ENCODE peak calls at places on chromosome 9, in eight cellular contexts. One of them, this sample, is unnamed.

GRCh38 chr9:136137321-136138054 is 18.8 kb upstream of the TMEM250 start:
- DNase-seq in CD8-positive, alpha-beta T cell: no peak
- DNase-seq in PC-3: peak; percentile 11
- DNase-seq in cardiac muscle cell: no peak
- DNase-seq in neural progenitor cell: no peak
- DNase-seq in IMR-90: no peak
- DNase-seq in uterus: no peak
- DNase-seq in lower lobe of right lung: no peak
- DNase-seq in this sample: no peak

GRCh38 chr9:13860019-13860418 is 453.9 kb downstream of the NFIB start:
- DNase-seq in neural progenitor cell: no peak
- DNase-seq in CD8-positive, alpha-beta T cell: no peak
- DNase-seq in uterus: no peak
- DNase-seq in lower lobe of right lung: no peak
- DNase-seq in IMR-90: no peak
- DNase-seq in cardiac muscle cell: no peak
- DNase-seq in PC-3: no peak
- DNase-seq in this sample: no peak

GRCh38 chr9:109556061-109556460 is 58.0 kb upstream of the PTPN3 start:
- DNase-seq in CD8-positive, alpha-beta T cell: no peak
- DNase-seq in neural progenitor cell: no peak
- DNase-seq in lower lobe of right lung: no peak
- DNase-seq in PC-3: peak; percentile 25
- DNase-seq in IMR-90: no peak
- DNase-seq in uterus: no peak
- DNase-seq in cardiac muscle cell: no peak
- DNase-seq in this sample: peak; percentile 5

GRCh38 chr9:137046094-137046787 is at the start of gene NPDC1:
- DNase-seq in neural progenitor cell: peak; percentile 95
- DNase-seq in lower lobe of right lung: peak; percentile 85
- DNase-seq in cardiac muscle cell: peak; percentile 94
- DNase-seq in PC-3: peak; percentile 78
- DNase-seq in CD8-positive, alpha-beta T cell: peak; percentile 64
- DNase-seq in uterus: peak; percentile 69
- DNase-seq in IMR-90: peak; percentile 61
- DNase-seq in this sample: peak; percentile 91

GRCh38 chr9:12878342-12878978 is 103.6 kb downstream of the LURAP1L start:
- DNase-seq in neural progenitor cell: no peak
- DNase-seq in lower lobe of right lung: no peak
- DNase-seq in uterus: no peak
- DNase-seq in IMR-90: peak; percentile 47
- DNase-seq in cardiac muscle cell: no peak
- DNase-seq in PC-3: peak; percentile 39
- DNase-seq in CD8-positive, alpha-beta T cell: no peak
- DNase-seq in this sample: peak; percentile 57

GRCh38 chr9:136093331-136093986 is 1.6 kb downstream of the NACC2 start:
- DNase-seq in neural progenitor cell: no peak
- DNase-seq in uterus: no peak
- DNase-seq in lower lobe of right lung: no peak
- DNase-seq in CD8-positive, alpha-beta T cell: no peak
- DNase-seq in IMR-90: no peak
- DNase-seq in cardiac muscle cell: no peak
- DNase-seq in PC-3: no peak
- DNase-seq in this sample: peak; percentile 20

GRCh38 chr9:84966876-84967830 is 297.6 kb downstream of the NTRK2 start:
- DNase-seq in PC-3: no peak
- DNase-seq in CD8-positive, alpha-beta T cell: no peak
- DNase-seq in IMR-90: no peak
- DNase-seq in uterus: no peak
- DNase-seq in neural progenitor cell: peak; percentile 77
- DNase-seq in lower lobe of right lung: no peak
- DNase-seq in cardiac muscle cell: peak; percentile 33
- DNase-seq in this sample: no peak

GRCh38 chr9:109781541-109782197 is 1.7 kb downstream of the PALM2AKAP2 start:
- DNase-seq in uterus: no peak
- DNase-seq in cardiac muscle cell: peak; percentile 69
- DNase-seq in PC-3: no peak
- DNase-seq in CD8-positive, alpha-beta T cell: no peak
- DNase-seq in lower lobe of right lung: no peak
- DNase-seq in IMR-90: peak; percentile 55
- DNase-seq in neural progenitor cell: no peak
- DNase-seq in this sample: peak; percentile 47

GRCh38 chr9:125889524-125890473 is 142.6 kb downstream of the PBX3 start:
- DNase-seq in CD8-positive, alpha-beta T cell: no peak
- DNase-seq in uterus: peak; percentile 17
- DNase-seq in lower lobe of right lung: peak; percentile 53
- DNase-seq in cardiac muscle cell: peak; percentile 66
- DNase-seq in IMR-90: peak; percentile 52
- DNase-seq in neural progenitor cell: peak; percentile 80
- DNase-seq in PC-3: peak; percentile 14
- DNase-seq in this sample: peak; percentile 75

DNA sequence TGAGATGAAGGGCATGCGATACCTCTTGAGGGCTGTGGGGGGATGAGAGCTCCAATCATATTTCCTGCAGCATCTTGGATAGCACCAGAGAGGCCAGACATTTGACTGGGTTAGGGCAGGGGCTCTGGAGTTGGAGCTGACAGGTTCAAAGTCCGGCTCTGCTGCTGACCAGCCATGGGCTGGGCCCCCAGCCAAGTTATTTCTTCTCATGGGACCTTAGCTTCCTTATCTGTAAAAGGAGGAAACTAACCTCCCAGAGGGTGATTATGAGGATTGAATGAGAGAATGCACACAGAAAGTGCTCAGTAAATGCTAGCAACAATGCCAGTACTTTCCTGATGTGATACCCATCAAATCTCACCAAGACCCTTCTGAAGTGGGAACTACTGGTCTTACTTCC is 65.2 kb upstream of the SLC25A51 start:
- DNase-seq in lower lobe of right lung: no peak
- DNase-seq in neural progenitor cell: no peak
- DNase-seq in uterus: no peak
- DNase-seq in IMR-90: peak; percentile 62
- DNase-seq in PC-3: no peak
- DNase-seq in CD8-positive, alpha-beta T cell: no peak
- DNase-seq in cardiac muscle cell: peak; percentile 26
- DNase-seq in this sample: peak; percentile 33
- H3K4me1 ChIP-seq in lower lobe of right lung: peaks cover 53% of the 10 kb centered on the region
- H3K4me1 ChIP-seq in neural progenitor cell: no peaks in the 10 kb centered on the region
- H3K4me1 ChIP-seq in uterus: no peaks in the 10 kb centered on the region
- H3K4me1 ChIP-seq in IMR-90: peaks cover 51% of the 10 kb centered on the region
- H3K4me1 ChIP-seq in PC-3: peaks cover 88% of the 10 kb centered on the region
- H3K4me1 ChIP-seq in CD8-positive, alpha-beta T cell: no peaks in the 10 kb centered on the region
- H3K4me1 ChIP-seq in cardiac muscle cell: peaks cover 20% of the 10 kb centered on the region
- H3K4me1 ChIP-seq in this sample: peaks cover 39% of the 10 kb centered on the region

GRCh38 chr9:99743455-99743854 is 78.2 kb upstream of the NR4A3 start:
- DNase-seq in neural progenitor cell: no peak
- DNase-seq in lower lobe of right lung: no peak
- DNase-seq in IMR-90: no peak
- DNase-seq in uterus: no peak
- DNase-seq in cardiac muscle cell: no peak
- DNase-seq in PC-3: no peak
- DNase-seq in CD8-positive, alpha-beta T cell: no peak
- DNase-seq in this sample: no peak

GRCh38 chr9:99736291-99736690 is 85.4 kb upstream of the NR4A3 start:
- DNase-seq in lower lobe of right lung: no peak
- DNase-seq in PC-3: no peak
- DNase-seq in uterus: no peak
- DNase-seq in CD8-positive, alpha-beta T cell: no peak
- DNase-seq in cardiac muscle cell: no peak
- DNase-seq in IMR-90: peak; percentile 0
- DNase-seq in neural progenitor cell: no peak
- DNase-seq in this sample: peak; percentile 22

GRCh38 chr9:99732715-99733114 is 89.0 kb upstream of the NR4A3 start:
- DNase-seq in cardiac muscle cell: no peak
- DNase-seq in lower lobe of right lung: no peak
- DNase-seq in uterus: no peak
- DNase-seq in PC-3: no peak
- DNase-seq in neural progenitor cell: no peak
- DNase-seq in IMR-90: no peak
- DNase-seq in CD8-positive, alpha-beta T cell: no peak
- DNase-seq in this sample: no peak

GRCh38 chr9:99731950-99732349 is 89.7 kb upstream of the NR4A3 start:
- DNase-seq in lower lobe of right lung: no peak
- DNase-seq in CD8-positive, alpha-beta T cell: no peak
- DNase-seq in IMR-90: no peak
- DNase-seq in cardiac muscle cell: no peak
- DNase-seq in uterus: no peak
- DNase-seq in neural progenitor cell: no peak
- DNase-seq in PC-3: no peak
- DNase-seq in this sample: no peak

GRCh38 chr9:99737649-99738048 is 84.0 kb upstream of the NR4A3 start:
- DNase-seq in PC-3: no peak
- DNase-seq in cardiac muscle cell: no peak
- DNase-seq in neural progenitor cell: no peak
- DNase-seq in lower lobe of right lung: no peak
- DNase-seq in uterus: no peak
- DNase-seq in CD8-positive, alpha-beta T cell: no peak
- DNase-seq in IMR-90: no peak
- DNase-seq in this sample: no peak
- H3K4me3 ChIP-seq in PC-3: no peak overlapping the region
- H3K4me3 ChIP-seq in cardiac muscle cell: no peak overlapping the region
- H3K4me3 ChIP-seq in neural progenitor cell: no peak overlapping the region
- H3K4me3 ChIP-seq in lower lobe of right lung: no peak overlapping the region
- H3K4me3 ChIP-seq in uterus: no peak overlapping the region
- H3K4me3 ChIP-seq in CD8-positive, alpha-beta T cell: no peak overlapping the region
- H3K4me3 ChIP-seq in IMR-90: no peak overlapping the region
- H3K4me3 ChIP-seq in this sample: no peak overlapping the region

GRCh38 chr9:121286973-121287721 is 19.2 kb downstream of the GSN start:
- DNase-seq in CD8-positive, alpha-beta T cell: no peak
- DNase-seq in cardiac muscle cell: peak; percentile 60
- DNase-seq in neural progenitor cell: peak; percentile 83
- DNase-seq in uterus: peak; percentile 90
- DNase-seq in lower lobe of right lung: peak; percentile 78
- DNase-seq in PC-3: peak; percentile 96
- DNase-seq in IMR-90: peak; percentile 95
- DNase-seq in this sample: peak; percentile 98

GRCh38 chr9:121285835-121286687 is 18.1 kb downstream of the GSN start:
- DNase-seq in lower lobe of right lung: peak; percentile 67
- DNase-seq in uterus: peak; percentile 67
- DNase-seq in CD8-positive, alpha-beta T cell: no peak
- DNase-seq in neural progenitor cell: peak; percentile 45
- DNase-seq in IMR-90: peak; percentile 56
- DNase-seq in cardiac muscle cell: peak; percentile 67
- DNase-seq in PC-3: no peak
- DNase-seq in this sample: peak; percentile 80

GRCh38 chr9:121284733-121285451 is 16.9 kb downstream of the GSN start:
- DNase-seq in uterus: peak; percentile 25
- DNase-seq in cardiac muscle cell: no peak
- DNase-seq in lower lobe of right lung: no peak
- DNase-seq in CD8-positive, alpha-beta T cell: no peak
- DNase-seq in PC-3: no peak
- DNase-seq in neural progenitor cell: no peak
- DNase-seq in IMR-90: no peak
- DNase-seq in this sample: no peak

GRCh38 chr9:121288557-121288873 is 20.6 kb downstream of the GSN start:
- DNase-seq in lower lobe of right lung: no peak
- DNase-seq in IMR-90: no peak
- DNase-seq in CD8-positive, alpha-beta T cell: no peak
- DNase-seq in neural progenitor cell: no peak
- DNase-seq in cardiac muscle cell: no peak
- DNase-seq in PC-3: no peak
- DNase-seq in uterus: no peak
- DNase-seq in this sample: no peak

DNA sequence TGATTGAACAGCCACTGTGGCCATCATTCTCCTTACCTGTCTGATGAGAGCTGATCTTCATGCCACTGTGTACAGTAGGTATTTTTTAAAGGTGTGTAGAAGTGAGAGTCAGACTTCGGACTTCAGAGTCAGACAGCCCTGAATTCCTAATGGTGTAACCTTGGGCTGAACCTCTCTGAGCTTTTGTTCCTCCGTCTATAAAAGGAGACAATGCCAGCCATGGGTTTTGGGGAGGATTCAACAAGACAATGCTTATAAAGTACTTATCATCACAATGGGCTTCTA is 18.7 kb downstream of the GSN start:
- DNase-seq in cardiac muscle cell: no peak
- DNase-seq in neural progenitor cell: no peak
- DNase-seq in uterus: no peak
- DNase-seq in CD8-positive, alpha-beta T cell: no peak
- DNase-seq in lower lobe of right lung: no peak
- DNase-seq in IMR-90: no peak
- DNase-seq in PC-3: no peak
- DNase-seq in this sample: no peak
- H3K4me1 ChIP-seq in cardiac muscle cell: peaks cover 59% of the 10 kb centered on the region
- H3K4me1 ChIP-seq in neural progenitor cell: peaks cover 54% of the 10 kb centered on the region
- H3K4me1 ChIP-seq in uterus: peaks cover 67% of the 10 kb centered on the region
- H3K4me1 ChIP-seq in CD8-positive, alpha-beta T cell: no peaks in the 10 kb centered on the region
- H3K4me1 ChIP-seq in lower lobe of right lung: peaks cover 85% of the 10 kb centered on the region
- H3K4me1 ChIP-seq in IMR-90: peaks cover 54% of the 10 kb centered on the region
- H3K4me1 ChIP-seq in PC-3: peaks cover 47% of the 10 kb centered on the region
- H3K4me1 ChIP-seq in this sample: peaks cover 86% of the 10 kb centered on the region

GRCh38 chr9:119834064-119834620 is 464.9 kb upstream of the BRINP1 start:
- DNase-seq in neural progenitor cell: no peak
- DNase-seq in CD8-positive, alpha-beta T cell: no peak
- DNase-seq in PC-3: no peak
- DNase-seq in IMR-90: no peak
- DNase-seq in uterus: no peak
- DNase-seq in lower lobe of right lung: no peak
- DNase-seq in cardiac muscle cell: no peak
- DNase-seq in this sample: no peak
- H3K4me3 ChIP-seq in neural progenitor cell: no peak overlapping the region
- H3K4me3 ChIP-seq in CD8-positive, alpha-beta T cell: no peak overlapping the region
- H3K4me3 ChIP-seq in PC-3: no peak overlapping the region
- H3K4me3 ChIP-seq in IMR-90: no peak overlapping the region
- H3K4me3 ChIP-seq in uterus: no peak overlapping the region
- H3K4me3 ChIP-seq in lower lobe of right lung: no peak overlapping the region
- H3K4me3 ChIP-seq in cardiac muscle cell: no peak overlapping the region
- H3K4me3 ChIP-seq in this sample: no peak overlapping the region

DNA sequence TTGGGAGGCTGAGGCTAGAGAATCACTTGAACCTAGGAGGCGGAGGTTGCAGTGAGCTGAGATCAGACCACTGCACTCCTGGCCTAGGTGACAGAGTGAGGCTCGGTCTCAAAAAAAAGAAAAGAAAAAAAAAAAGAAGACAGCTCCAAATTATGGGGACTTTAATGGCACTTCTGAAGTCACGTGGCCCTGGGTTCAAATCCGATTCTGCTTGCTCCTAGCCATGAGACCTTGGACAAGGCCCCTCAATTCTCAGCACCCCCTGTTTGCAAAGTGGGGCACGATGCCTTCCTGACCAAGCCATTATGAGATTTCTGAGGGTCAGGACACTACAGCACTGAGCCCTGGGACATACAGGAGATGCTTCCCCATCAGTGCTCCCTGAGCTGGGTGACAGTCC is 1.1 kb upstream of the ENG start:
- DNase-seq in neural progenitor cell: no peak
- DNase-seq in CD8-positive, alpha-beta T cell: no peak
- DNase-seq in uterus: no peak
- DNase-seq in PC-3: no peak
- DNase-seq in IMR-90: no peak
- DNase-seq in lower lobe of right lung: no peak
- DNase-seq in cardiac muscle cell: no peak
- DNase-seq in this sample: no peak
- H3K4me1 ChIP-seq in neural progenitor cell: no peaks in the 10 kb centered on the region
- H3K4me1 ChIP-seq in CD8-positive, alpha-beta T cell: peaks cover 40% of the 10 kb centered on the region
- H3K4me1 ChIP-seq in uterus: peaks cover 9% of the 10 kb centered on the region
- H3K4me1 ChIP-seq in PC-3: no peaks in the 10 kb centered on the region
- H3K4me1 ChIP-seq in IMR-90: peaks cover 11% of the 10 kb centered on the region
- H3K4me1 ChIP-seq in lower lobe of right lung: peaks cover 86% of the 10 kb centered on the region
- H3K4me1 ChIP-seq in cardiac muscle cell: peaks cover 40% of the 10 kb centered on the region
- H3K4me1 ChIP-seq in this sample: peaks cover 50% of the 10 kb centered on the region